ENCODE peak calls at places on chromosomes 12 and 14, in ten cellular contexts. F is NCI-H187 treated with DMSO at 0.1 percent for 48 hours; H is cardiac fibroblast; K is activated CD4-positive, alpha-beta T cell treated with anti-CD3 and anti-CD28 coated beads for 24 hours; O is NCI-H345; S is GM06990; J is left cardiac atrium; P is GM03348; E is RCC 7860; Z is stimulated activated CD4-positive, alpha-beta T cell treated with anti-CD3 and anti-CD28 coated beads, Interleukin-1b, Interleukin-23, amount 100 ng/mL, for 24 hours. B is an unnamed sample.

GRCh38 chr12:52210186-52210924 is 18.5 kb upstream of the KRT80 start:
- DNase-seq in F (no peak), H (peak), K (no peak), O (no peak), S (no peak), J (peak), P (peak), E (no peak), Z (no peak), B (peak)

GRCh38 chr12:77229640-77230442 is 164.5 kb upstream of the E2F7 start:
- DNase-seq in F (no peak), H (peak), K (no peak), O (no peak), S (no peak), J (no peak), P (no peak), E (no peak), Z (no peak), B (no peak)

GRCh38 chr12:95796982-95797289 is 6.4 kb upstream of the NTN4 start:
- DNase-seq in F (no peak), H (no peak), K (no peak), O (no peak), S (no peak), J (no peak), P (no peak), E (no peak), Z (no peak), B (no peak)

GRCh38 chr14:68359862-68360552 is 432.9 kb downstream of the ZFP36L1 start:
- DNase-seq in F (no peak), H (peak), K (no peak), O (no peak), S (no peak), J (peak), P (peak), E (no peak), Z (no peak), B (no peak)

GRCh38 chr12:122195405-122195804 is 8.1 kb upstream of the B3GNT4 start:
- DNase-seq in F (no peak), H (no peak), K (no peak), O (no peak), S (no peak), J (no peak), P (no peak), E (no peak), Z (no peak), B (no peak)

GRCh38 chr14:25009891-25010290 is 40.1 kb downstream of the STXBP6 start:
- DNase-seq in F (no peak), H (peak), K (no peak), O (no peak), S (no peak), J (no peak), P (peak), E (peak), Z (no peak), B (no peak)

GRCh38 chr14:91636604-91637003 is 95.3 kb downstream of the CATSPERB start:
- DNase-seq in F (no peak), H (no peak), K (no peak), O (no peak), S (no peak), J (no peak), P (peak), E (no peak), Z (no peak), B (no peak)

GRCh38 chr12:20040844-20041243 is 327.5 kb upstream of the PDE3A start:
- DNase-seq in F (no peak), H (peak), K (no peak), O (no peak), S (no peak), J (peak), P (no peak), E (no peak), Z (no peak), B (no peak)

GRCh38 chr12:40820794-40821484 is 128.7 kb downstream of the CNTN1 start:
- DNase-seq in F (no peak), H (no peak), K (no peak), O (no peak), S (no peak), J (no peak), P (no peak), E (no peak), Z (no peak), B (no peak)

GRCh38 chr12:46790066-46790465 is 35.7 kb downstream of the SLC38A4 start:
- DNase-seq in F (no peak), H (no peak), K (no peak), O (no peak), S (no peak), J (no peak), P (no peak), E (no peak), Z (no peak), B (no peak)

GRCh38 chr12:15823360-15824128 is 34.4 kb upstream of the EPS8 start:
- DNase-seq in F (no peak), H (no peak), K (no peak), O (peak), S (no peak), J (no peak), P (no peak), E (no peak), Z (no peak), B (no peak)

GRCh38 chr12:90574676-90575075 is 380.3 kb downstream of the CCER1 start:
- DNase-seq in F (no peak), H (no peak), K (no peak), O (no peak), S (no peak), J (no peak), P (no peak), E (no peak), Z (no peak), B (no peak)

GRCh38 chr14:102095871-102096568 is 9.2 kb upstream of the HSP90AA1 start:
- DNase-seq in F (no peak), H (peak), K (no peak), O (no peak), S (no peak), J (no peak), P (no peak), E (no peak), Z (no peak), B (no peak)

GRCh38 chr12:122984612-122985358 is 4.3 kb downstream of the ARL6IP4 start:
- DNase-seq in F (no peak), H (peak), K (no peak), O (no peak), S (no peak), J (peak), P (no peak), E (no peak), Z (no peak), B (no peak)

GRCh38 chr12:116358850-116359761 is 81.6 kb upstream of the MED13L start:
- DNase-seq in F (peak), H (peak), K (peak), O (no peak), S (peak), J (peak), P (peak), E (no peak), Z (peak), B (peak)

GRCh38 chr12:122203968-122204828 is 689 bp downstream of the B3GNT4 start:
- DNase-seq in F (no peak), H (no peak), K (no peak), O (no peak), S (no peak), J (no peak), P (no peak), E (no peak), Z (no peak), B (no peak)

GRCh38 chr14:91872011-91872476 is 4.7 kb upstream of the TC2N start:
- DNase-seq in F (no peak), H (peak), K (no peak), O (no peak), S (peak), J (peak), P (no peak), E (no peak), Z (no peak), B (peak)

GRCh38 chr12:59699408-59700144 is 103.7 kb downstream of the SLC16A7 start:
- DNase-seq in F (no peak), H (peak), K (no peak), O (no peak), S (no peak), J (no peak), P (peak), E (no peak), Z (no peak), B (peak)

GRCh38 chr12:54009171-54010052 is 627 bp downstream of the HOXC8 start:
- DNase-seq in F (no peak), H (no peak), K (no peak), O (no peak), S (no peak), J (no peak), P (no peak), E (no peak), Z (no peak), B (peak)

GRCh38 chr14:42779024-42779423 is 1172.3 kb downstream of the LRFN5 start:
- DNase-seq in F (no peak), H (peak), K (no peak), O (no peak), S (no peak), J (no peak), P (no peak), E (no peak), Z (no peak), B (no peak)

GRCh38 chr14:90557516-90557915 is 160.7 kb downstream of the CALM1 start:
- DNase-seq in F (no peak), H (no peak), K (no peak), O (no peak), S (no peak), J (peak), P (no peak), E (no peak), Z (no peak), B (no peak)

GRCh38 chr12:68189766-68190700 is 30.5 kb upstream of the IFNG start:
- DNase-seq in F (no peak), H (peak), K (no peak), O (no peak), S (no peak), J (no peak), P (peak), E (peak), Z (no peak), B (peak)

GRCh38 chr14:96051642-96052540 is 12.7 kb downstream of the C14orf132 start:
- DNase-seq in F (no peak), H (no peak), K (no peak), O (no peak), S (no peak), J (no peak), P (no peak), E (no peak), Z (no peak), B (peak)